ENCODE peak calls at places on chromosomes 6 and 20, in four cellular contexts. One of them, this sample, is unnamed.
A peak's percentile ranks its signal among the peaks of the same experiment; 100 is the strongest.

GRCh38 chr6:149334682-149335160 is 17.2 kb downstream of the TAB2 start:
- DNase-seq in HepG2: no peak
- DNase-seq in K562: no peak
- DNase-seq in GM12878: no peak
- DNase-seq in this sample: peak; percentile 41

GRCh38 chr20:45450097-45450818 is 19.3 kb upstream of the WFDC2 start:
- DNase-seq in HepG2: peak; percentile 66
- DNase-seq in K562: peak; percentile 40
- DNase-seq in GM12878: no peak
- DNase-seq in this sample: peak; percentile 91

GRCh38 chr6:28583463-28583862 is 57.8 kb downstream of the GPX5 start:
- DNase-seq in HepG2: no peak
- DNase-seq in K562: no peak
- DNase-seq in GM12878: no peak
- DNase-seq in this sample: no peak

GRCh38 chr6:128479048-128479666 is 41.2 kb downstream of the PTPRK start:
- DNase-seq in HepG2: no peak
- DNase-seq in K562: no peak
- DNase-seq in GM12878: no peak
- DNase-seq in this sample: no peak

GRCh38 chr6:147750420-147750819 is 241.9 kb downstream of the SAMD5 start:
- DNase-seq in HepG2: no peak
- DNase-seq in K562: no peak
- DNase-seq in GM12878: no peak
- DNase-seq in this sample: no peak

GRCh38 chr6:19691465-19692167 is 145.6 kb upstream of the ID4 start:
- DNase-seq in HepG2: no peak
- DNase-seq in K562: no peak
- DNase-seq in GM12878: no peak
- DNase-seq in this sample: peak; percentile 88

GRCh38 chr6:87731818-87732661 is 30.0 kb upstream of the AKIRIN2 start:
- DNase-seq in HepG2: peak; percentile 86
- DNase-seq in K562: no peak
- DNase-seq in GM12878: peak; percentile 71
- DNase-seq in this sample: peak; percentile 9

GRCh38 chr6:75402296-75402695 is 91.3 kb downstream of the FILIP1 start:
- DNase-seq in HepG2: no peak
- DNase-seq in K562: no peak
- DNase-seq in GM12878: no peak
- DNase-seq in this sample: no peak

GRCh38 chr20:49325981-49326380 is 48.1 kb upstream of the ZNFX1 start:
- DNase-seq in HepG2: no peak
- DNase-seq in K562: no peak
- DNase-seq in GM12878: no peak
- DNase-seq in this sample: no peak

GRCh38 chr6:5433324-5433723 is 172.0 kb downstream of the FARS2 start:
- DNase-seq in HepG2: no peak
- DNase-seq in K562: no peak
- DNase-seq in GM12878: no peak
- DNase-seq in this sample: no peak

GRCh38 chr6:16292432-16292831 is 54.0 kb downstream of the GMPR start:
- DNase-seq in HepG2: no peak
- DNase-seq in K562: no peak
- DNase-seq in GM12878: no peak
- DNase-seq in this sample: no peak

GRCh38 chr20:34083137-34083536 is 28.9 kb downstream of the EIF2S2 start:
- DNase-seq in HepG2: no peak
- DNase-seq in K562: peak; percentile 59
- DNase-seq in GM12878: no peak
- DNase-seq in this sample: peak; percentile 17

GRCh38 chr6:23174781-23175361 is 605.5 kb downstream of the HDGFL1 start:
- DNase-seq in HepG2: no peak
- DNase-seq in K562: no peak
- DNase-seq in GM12878: no peak
- DNase-seq in this sample: no peak

GRCh38 chr6:125748534-125749111 is 809 bp upstream of the HEY2 start:
- DNase-seq in HepG2: peak; percentile 12
- DNase-seq in K562: no peak
- DNase-seq in GM12878: no peak
- DNase-seq in this sample: no peak

GRCh38 chr6:88302769-88303230 is 136.7 kb upstream of the CNR1 start:
- DNase-seq in HepG2: no peak
- DNase-seq in K562: no peak
- DNase-seq in GM12878: no peak
- DNase-seq in this sample: no peak

GRCh38 chr20:44969320-44969879 is 3.1 kb downstream of the STK4 start:
- DNase-seq in HepG2: no peak
- DNase-seq in K562: no peak
- DNase-seq in GM12878: no peak
- DNase-seq in this sample: no peak

GRCh38 chr20:37727247-37727956 is 33.6 kb downstream of the CTNNBL1 start:
- DNase-seq in HepG2: peak; percentile 74
- DNase-seq in K562: no peak
- DNase-seq in GM12878: no peak
- DNase-seq in this sample: no peak

GRCh38 chr6:20379231-20379630 is 22.4 kb upstream of the E2F3 start:
- DNase-seq in HepG2: no peak
- DNase-seq in K562: no peak
- DNase-seq in GM12878: no peak
- DNase-seq in this sample: no peak

GRCh38 chr20:31617432-31618104 is 12.5 kb downstream of the ID1 start:
- DNase-seq in HepG2: no peak
- DNase-seq in K562: no peak
- DNase-seq in GM12878: no peak
- DNase-seq in this sample: no peak

GRCh38 chr20:7406671-7407070 is 533.6 kb downstream of the HAO1 start:
- DNase-seq in HepG2: no peak
- DNase-seq in K562: no peak
- DNase-seq in GM12878: no peak
- DNase-seq in this sample: no peak

GRCh38 chr6:28769626-28770402 is 154.0 kb downstream of the TRIM27 start:
- DNase-seq in HepG2: no peak
- DNase-seq in K562: peak; percentile 60
- DNase-seq in GM12878: no peak
- DNase-seq in this sample: peak; percentile 61

GRCh38 chr6:112251170-112251945 is 3.0 kb downstream of the LAMA4 start:
- DNase-seq in HepG2: no peak
- DNase-seq in K562: no peak
- DNase-seq in GM12878: no peak
- DNase-seq in this sample: no peak

GRCh38 chr6:116450769-116451740 is 10.1 kb upstream of the CALHM6 start:
- DNase-seq in HepG2: no peak
- DNase-seq in K562: no peak
- DNase-seq in GM12878: peak; percentile 52
- DNase-seq in this sample: peak; percentile 19

GRCh38 chr20:1423206-1423605 is 30.4 kb upstream of the FKBP1A start:
- DNase-seq in HepG2: no peak
- DNase-seq in K562: no peak
- DNase-seq in GM12878: no peak
- DNase-seq in this sample: no peak

GRCh38 chr6:129657433-129657832 is 52.5 kb downstream of the ARHGAP18 start:
- DNase-seq in HepG2: no peak
- DNase-seq in K562: no peak
- DNase-seq in GM12878: no peak
- DNase-seq in this sample: no peak

GRCh38 chr6:87660226-87660886 is 41.7 kb downstream of the AKIRIN2 start:
- DNase-seq in HepG2: no peak
- DNase-seq in K562: no peak
- DNase-seq in GM12878: no peak
- DNase-seq in this sample: no peak

GRCh38 chr6:38714239-38715015 is 684 bp upstream of the DNAH8 start:
- DNase-seq in HepG2: no peak
- DNase-seq in K562: no peak
- DNase-seq in GM12878: no peak
- DNase-seq in this sample: no peak

GRCh38 chr6:166955121-166955864 is 1.1 kb downstream of the RNASET2 start:
- DNase-seq in HepG2: no peak
- DNase-seq in K562: no peak
- DNase-seq in GM12878: no peak
- DNase-seq in this sample: peak; percentile 44

GRCh38 chr6:47532981-47533585 is 55.5 kb downstream of the CD2AP start:
- DNase-seq in HepG2: no peak
- DNase-seq in K562: no peak
- DNase-seq in GM12878: no peak
- DNase-seq in this sample: no peak

GRCh38 chr6:42239736-42240375 is 22.2 kb upstream of the MRPS10 start:
- DNase-seq in HepG2: no peak
- DNase-seq in K562: no peak
- DNase-seq in GM12878: no peak
- DNase-seq in this sample: no peak

GRCh38 chr20:47274449-47275108 is 81.9 kb downstream of the ZMYND8 start:
- DNase-seq in HepG2: peak; percentile 71
- DNase-seq in K562: no peak
- DNase-seq in GM12878: peak; percentile 87
- DNase-seq in this sample: no peak
- TF ChIP-seq POLR2AphosphoS5 in HepG2: no peak
- TF ChIP-seq POLR2AphosphoS5 in K562: no peak
- TF ChIP-seq POLR2AphosphoS5 in GM12878: peak; percentile 24
- TF ChIP-seq POLR2AphosphoS5 in this sample: no peak

GRCh38 chr6:3782876-3783832 is 31.6 kb upstream of the PXDC1 start:
- DNase-seq in HepG2: no peak
- DNase-seq in K562: no peak
- DNase-seq in GM12878: no peak
- DNase-seq in this sample: no peak
- TF ChIP-seq JUNB in HepG2: no peak
- TF ChIP-seq JUNB in K562: no peak
- TF ChIP-seq JUNB in GM12878: no peak
- TF ChIP-seq JUNB in this sample: no peak

DNA sequence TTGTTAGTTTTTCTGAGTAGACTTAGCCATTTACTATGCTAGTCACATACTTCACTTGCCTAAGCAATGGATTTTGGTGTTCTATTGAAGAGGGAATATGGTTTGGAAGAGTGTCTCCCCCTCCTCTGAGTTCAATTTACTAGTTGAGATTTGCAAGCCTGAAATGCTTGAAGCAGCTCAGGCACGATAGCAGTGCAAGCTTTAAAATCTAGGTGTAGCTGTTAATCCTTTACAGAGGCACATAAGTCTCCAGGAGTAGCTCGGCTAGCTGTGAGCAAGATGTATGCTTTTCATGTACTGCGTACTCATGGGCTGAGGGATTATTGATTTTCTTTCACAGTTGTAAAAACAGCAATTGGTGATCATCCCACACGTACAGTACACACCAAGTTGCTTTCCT is 745 bp downstream of the FLRT3 start:
- DNase-seq in HepG2: peak; percentile 12
- DNase-seq in K562: no peak
- DNase-seq in GM12878: no peak
- DNase-seq in this sample: peak; percentile 12
- TF ChIP-seq CTCF in HepG2: no peak
- TF ChIP-seq CTCF in K562: no peak
- TF ChIP-seq CTCF in GM12878: no peak
- TF ChIP-seq CTCF in this sample: no peak

GRCh38 chr6:83062225-83062624 is 3.4 kb downstream of the UBE3D start:
- DNase-seq in HepG2: no peak
- DNase-seq in K562: no peak
- DNase-seq in GM12878: no peak
- DNase-seq in this sample: peak; percentile 34
- TF ChIP-seq POLR2AphosphoS5 in HepG2: no peak
- TF ChIP-seq POLR2AphosphoS5 in K562: no peak
- TF ChIP-seq POLR2AphosphoS5 in GM12878: no peak
- TF ChIP-seq POLR2AphosphoS5 in this sample: no peak

This sample was measured in GM23338.